ENCODE peak calls at places on chromosomes 1 and 21, in four cellular contexts. One of them, this sample, is unnamed.

GRCh38 chr1:16046865-16047264 is 3.3 kb downstream of the CLCNKB start:
- DNase-seq in PC-9: no peak
- DNase-seq in tibial nerve: no peak
- DNase-seq in transverse colon: no peak
- DNase-seq in this sample: no peak

GRCh38 chr21:46027855-46028493 is 46.4 kb downstream of the COL6A1 start:
- DNase-seq in PC-9: no peak
- DNase-seq in tibial nerve: no peak
- DNase-seq in transverse colon: no peak
- DNase-seq in this sample: no peak

GRCh38 chr1:183619719-183620118 is 15.9 kb downstream of the ARPC5 start:
- DNase-seq in PC-9: no peak
- DNase-seq in tibial nerve: no peak
- DNase-seq in transverse colon: no peak
- DNase-seq in this sample: no peak

GRCh38 chr1:87864676-87865075 is 536.0 kb downstream of the LMO4 start:
- DNase-seq in PC-9: no peak
- DNase-seq in tibial nerve: no peak
- DNase-seq in transverse colon: no peak
- DNase-seq in this sample: no peak

GRCh38 chr1:152035406-152036315 is 1.1 kb downstream of the S100A11 start:
- DNase-seq in PC-9: no peak
- DNase-seq in tibial nerve: no peak
- DNase-seq in transverse colon: peak; percentile 48
- DNase-seq in this sample: no peak

GRCh38 chr21:16713331-16714114 is 799.3 kb upstream of the CXADR start:
- DNase-seq in PC-9: no peak
- DNase-seq in tibial nerve: no peak
- DNase-seq in transverse colon: no peak
- DNase-seq in this sample: no peak

GRCh38 chr1:1591452-1591851 is 8.5 kb downstream of the FNDC10 start:
- DNase-seq in PC-9: no peak
- DNase-seq in tibial nerve: no peak
- DNase-seq in transverse colon: no peak
- DNase-seq in this sample: no peak

GRCh38 chr1:153881764-153882163 is 41.0 kb downstream of the GATAD2B start:
- DNase-seq in PC-9: no peak
- DNase-seq in tibial nerve: no peak
- DNase-seq in transverse colon: no peak
- DNase-seq in this sample: no peak

GRCh38 chr1:11736746-11737639 is 1.1 kb downstream of the AGTRAP start:
- DNase-seq in PC-9: peak; percentile 90
- DNase-seq in tibial nerve: peak; percentile 37
- DNase-seq in transverse colon: peak; percentile 47
- DNase-seq in this sample: no peak

GRCh38 chr1:183227963-183228649 is 42.0 kb downstream of the LAMC2 start:
- DNase-seq in PC-9: no peak
- DNase-seq in tibial nerve: no peak
- DNase-seq in transverse colon: peak; percentile 56
- DNase-seq in this sample: no peak

GRCh38 chr1:116239916-116240315 is 128.7 kb downstream of the MAB21L3 start:
- DNase-seq in PC-9: peak; percentile 66
- DNase-seq in tibial nerve: no peak
- DNase-seq in transverse colon: no peak
- DNase-seq in this sample: no peak

GRCh38 chr1:201396859-201397464 is 2.2 kb downstream of the LAD1 start:
- DNase-seq in PC-9: peak; percentile 79
- DNase-seq in tibial nerve: no peak
- DNase-seq in transverse colon: peak; percentile 86
- DNase-seq in this sample: peak; percentile 88

GRCh38 chr1:152768847-152769533 is 6.0 kb upstream of the LCE1F start:
- DNase-seq in PC-9: no peak
- DNase-seq in tibial nerve: no peak
- DNase-seq in transverse colon: no peak
- DNase-seq in this sample: no peak

GRCh38 chr21:16033193-16033592 is 303.4 kb downstream of the USP25 start:
- DNase-seq in PC-9: no peak
- DNase-seq in tibial nerve: no peak
- DNase-seq in transverse colon: no peak
- DNase-seq in this sample: no peak

GRCh38 chr1:231663211-231663792 is 36.7 kb downstream of the DISC1 start:
- DNase-seq in PC-9: peak; percentile 37
- DNase-seq in tibial nerve: no peak
- DNase-seq in transverse colon: no peak
- DNase-seq in this sample: no peak

GRCh38 chr21:33487996-33488395 is 3.5 kb downstream of the DNAJC28 start:
- DNase-seq in PC-9: no peak
- DNase-seq in tibial nerve: no peak
- DNase-seq in transverse colon: no peak
- DNase-seq in this sample: no peak

GRCh38 chr1:53616927-53617326 is 122.0 kb downstream of the GLIS1 start:
- DNase-seq in PC-9: no peak
- DNase-seq in tibial nerve: no peak
- DNase-seq in transverse colon: no peak
- DNase-seq in this sample: no peak

GRCh38 chr1:20733361-20733975 is 965 bp upstream of the SH2D5 start:
- DNase-seq in PC-9: peak; percentile 36
- DNase-seq in tibial nerve: no peak
- DNase-seq in transverse colon: no peak
- DNase-seq in this sample: no peak

GRCh38 chr1:172286629-172287076 is 133.8 kb upstream of the C1orf105 start:
- DNase-seq in PC-9: peak; percentile 37
- DNase-seq in tibial nerve: peak; percentile 13
- DNase-seq in transverse colon: no peak
- DNase-seq in this sample: no peak

GRCh38 chr1:184181044-184181443 is 129.5 kb downstream of the TSEN15 start:
- DNase-seq in PC-9: no peak
- DNase-seq in tibial nerve: no peak
- DNase-seq in transverse colon: no peak
- DNase-seq in this sample: no peak

GRCh38 chr1:185440877-185441276 is 123.8 kb upstream of the IVNS1ABP start:
- DNase-seq in PC-9: no peak
- DNase-seq in tibial nerve: no peak
- DNase-seq in transverse colon: no peak
- DNase-seq in this sample: no peak

GRCh38 chr21:41712730-41713129 is 54.1 kb downstream of the RIPK4 start:
- DNase-seq in PC-9: no peak
- DNase-seq in tibial nerve: no peak
- DNase-seq in transverse colon: no peak
- DNase-seq in this sample: no peak

GRCh38 chr21:41710823-41711160 is 56.1 kb downstream of the RIPK4 start:
- DNase-seq in PC-9: no peak
- DNase-seq in tibial nerve: no peak
- DNase-seq in transverse colon: no peak
- DNase-seq in this sample: no peak

GRCh38 chr21:41709965-41710822 is 56.7 kb downstream of the RIPK4 start:
- DNase-seq in PC-9: no peak
- DNase-seq in tibial nerve: no peak
- DNase-seq in transverse colon: no peak
- DNase-seq in this sample: no peak

GRCh38 chr21:41712201-41712600 is 54.7 kb downstream of the RIPK4 start:
- DNase-seq in PC-9: no peak
- DNase-seq in tibial nerve: no peak
- DNase-seq in transverse colon: no peak
- DNase-seq in this sample: no peak

GRCh38 chr21:41711416-41712023 is 55.3 kb downstream of the RIPK4 start:
- DNase-seq in PC-9: no peak
- DNase-seq in tibial nerve: no peak
- DNase-seq in transverse colon: peak; percentile 69
- DNase-seq in this sample: no peak
- H3K4me1 ChIP-seq in PC-9: peaks cover 57% of the 10 kb centered on the region
- H3K4me1 ChIP-seq in tibial nerve: no peaks in the 10 kb centered on the region
- H3K4me1 ChIP-seq in transverse colon: no peaks in the 10 kb centered on the region
- H3K4me1 ChIP-seq in this sample: peaks cover 5% of the 10 kb centered on the region

GRCh38 chr21:38768385-38769071 is 37.2 kb upstream of the ETS2 start:
- DNase-seq in PC-9: no peak
- DNase-seq in tibial nerve: no peak
- DNase-seq in transverse colon: no peak
- DNase-seq in this sample: no peak

GRCh38 chr21:38770660-38771059 is 35.1 kb upstream of the ETS2 start:
- DNase-seq in PC-9: no peak
- DNase-seq in tibial nerve: no peak
- DNase-seq in transverse colon: no peak
- DNase-seq in this sample: no peak

GRCh38 chr21:38769253-38769780 is 36.4 kb upstream of the ETS2 start:
- DNase-seq in PC-9: no peak
- DNase-seq in tibial nerve: no peak
- DNase-seq in transverse colon: no peak
- DNase-seq in this sample: no peak

GRCh38 chr21:38765056-38765455 is 40.7 kb upstream of the ETS2 start:
- DNase-seq in PC-9: no peak
- DNase-seq in tibial nerve: no peak
- DNase-seq in transverse colon: no peak
- DNase-seq in this sample: no peak

GRCh38 chr21:38766987-38767722 is 38.6 kb upstream of the ETS2 start:
- DNase-seq in PC-9: peak; percentile 63
- DNase-seq in tibial nerve: no peak
- DNase-seq in transverse colon: peak; percentile 42
- DNase-seq in this sample: peak; percentile 35
- H3K4me3 ChIP-seq in PC-9: peak overlapping the region; percentile 38
- H3K4me3 ChIP-seq in tibial nerve: no peak overlapping the region
- H3K4me3 ChIP-seq in transverse colon: peak overlapping the region; percentile 42
- H3K4me3 ChIP-seq in this sample: no peak overlapping the region

GRCh38 chr21:34864370-34865209 is 184.5 kb downstream of the RUNX1 start:
- DNase-seq in PC-9: no peak
- DNase-seq in tibial nerve: no peak
- DNase-seq in transverse colon: no peak
- DNase-seq in this sample: no peak

GRCh38 chr21:34865922-34866271 is 183.2 kb downstream of the RUNX1 start:
- DNase-seq in PC-9: peak; percentile 89
- DNase-seq in tibial nerve: no peak
- DNase-seq in transverse colon: peak; percentile 28
- DNase-seq in this sample: no peak

GRCh38 chr21:34869541-34869940 is 179.6 kb downstream of the RUNX1 start:
- DNase-seq in PC-9: no peak
- DNase-seq in tibial nerve: no peak
- DNase-seq in transverse colon: no peak
- DNase-seq in this sample: no peak

GRCh38 chr21:34870246-34870645 is 178.9 kb downstream of the RUNX1 start:
- DNase-seq in PC-9: no peak
- DNase-seq in tibial nerve: no peak
- DNase-seq in transverse colon: no peak
- DNase-seq in this sample: no peak

DNA sequence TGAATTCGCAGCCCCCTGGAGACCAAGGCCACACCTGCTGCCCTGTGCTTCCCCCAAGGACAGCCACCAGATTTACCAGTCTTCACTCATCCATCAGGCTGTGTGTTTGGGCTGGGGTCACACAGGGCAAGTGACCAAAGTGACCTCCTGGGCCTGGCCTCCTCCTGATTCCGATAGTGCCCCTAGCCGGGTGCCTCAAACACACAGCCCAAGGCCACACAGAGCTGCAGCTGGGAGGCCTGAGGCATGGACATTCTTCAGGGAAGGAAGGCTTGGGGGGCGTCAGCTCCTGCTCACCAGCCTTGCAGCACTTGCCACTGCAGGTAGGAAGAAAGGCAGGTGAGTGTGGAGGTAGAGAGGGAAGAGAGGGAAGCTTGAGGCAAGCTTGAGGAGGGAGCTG is 181.3 kb downstream of the RUNX1 start:
- DNase-seq in PC-9: no peak
- DNase-seq in tibial nerve: no peak
- DNase-seq in transverse colon: no peak
- DNase-seq in this sample: no peak
- H3K4me1 ChIP-seq in PC-9: peaks cover 69% of the 10 kb centered on the region
- H3K4me1 ChIP-seq in tibial nerve: peaks cover 18% of the 10 kb centered on the region
- H3K4me1 ChIP-seq in transverse colon: peaks cover 6% of the 10 kb centered on the region
- H3K4me1 ChIP-seq in this sample: no peaks in the 10 kb centered on the region

GRCh38 chr1:229005556-229005955 is 265.4 kb upstream of the RAB4A start:
- DNase-seq in PC-9: no peak
- DNase-seq in tibial nerve: no peak
- DNase-seq in transverse colon: no peak
- DNase-seq in this sample: no peak

GRCh38 chr1:229006121-229006870 is 264.6 kb upstream of the RAB4A start:
- DNase-seq in PC-9: peak; percentile 47
- DNase-seq in tibial nerve: no peak
- DNase-seq in transverse colon: no peak
- DNase-seq in this sample: no peak

GRCh38 chr1:229005097-229005496 is 265.8 kb upstream of the RAB4A start:
- DNase-seq in PC-9: no peak
- DNase-seq in tibial nerve: no peak
- DNase-seq in transverse colon: no peak
- DNase-seq in this sample: no peak

GRCh38 chr1:229007167-229007566 is 263.7 kb upstream of the RAB4A start:
- DNase-seq in PC-9: no peak
- DNase-seq in tibial nerve: no peak
- DNase-seq in transverse colon: no peak
- DNase-seq in this sample: no peak

DNA sequence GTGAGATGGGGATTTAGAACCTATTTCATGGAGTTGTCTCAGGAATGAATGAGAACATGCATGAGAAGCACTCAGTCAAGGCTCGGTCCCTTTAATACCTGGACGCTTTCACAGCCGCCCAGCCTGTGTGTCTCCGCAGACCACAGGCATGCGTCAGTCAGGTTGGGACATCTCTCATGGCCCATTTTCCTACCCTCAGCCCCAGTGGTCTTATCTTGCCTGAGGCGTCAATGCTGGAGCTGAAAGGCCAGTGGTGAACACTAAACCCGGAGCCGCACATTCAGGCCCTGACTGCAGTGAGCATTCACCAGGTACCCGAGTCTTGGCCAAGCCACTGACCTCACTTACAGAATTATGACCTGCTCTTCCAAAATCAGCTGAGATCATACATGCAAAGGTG is 263.2 kb upstream of the RAB4A start:
- DNase-seq in PC-9: no peak
- DNase-seq in tibial nerve: no peak
- DNase-seq in transverse colon: no peak
- DNase-seq in this sample: no peak
- H3K4me3 ChIP-seq in PC-9: no peak overlapping the region
- H3K4me3 ChIP-seq in tibial nerve: no peak overlapping the region
- H3K4me3 ChIP-seq in transverse colon: no peak overlapping the region
- H3K4me3 ChIP-seq in this sample: no peak overlapping the region

GRCh38 chr1:6811587-6811986 is 26.3 kb downstream of the CAMTA1 start:
- DNase-seq in PC-9: no peak
- DNase-seq in tibial nerve: no peak
- DNase-seq in transverse colon: no peak
- DNase-seq in this sample: no peak
- H3K4me1 ChIP-seq in PC-9: no peaks in the 10 kb centered on the region
- H3K4me1 ChIP-seq in tibial nerve: no peaks in the 10 kb centered on the region
- H3K4me1 ChIP-seq in transverse colon: peaks cover 8% of the 10 kb centered on the region
- H3K4me1 ChIP-seq in this sample: no peaks in the 10 kb centered on the region

GRCh38 chr1:163877016-163877415 is 555.3 kb downstream of the NUF2 start:
- DNase-seq in PC-9: no peak
- DNase-seq in tibial nerve: no peak
- DNase-seq in transverse colon: no peak
- DNase-seq in this sample: no peak

GRCh38 chr1:163875927-163876320 is 554.2 kb downstream of the NUF2 start:
- DNase-seq in PC-9: no peak
- DNase-seq in tibial nerve: no peak
- DNase-seq in transverse colon: no peak
- DNase-seq in this sample: no peak

GRCh38 chr1:163876546-163876945 is 554.8 kb downstream of the NUF2 start:
- DNase-seq in PC-9: no peak
- DNase-seq in tibial nerve: no peak
- DNase-seq in transverse colon: no peak
- DNase-seq in this sample: no peak

GRCh38 chr1:163874070-163874469 is 552.3 kb downstream of the NUF2 start:
- DNase-seq in PC-9: no peak
- DNase-seq in tibial nerve: no peak
- DNase-seq in transverse colon: no peak
- DNase-seq in this sample: no peak

GRCh38 chr1:163875214-163875926 is 553.6 kb downstream of the NUF2 start:
- DNase-seq in PC-9: no peak
- DNase-seq in tibial nerve: no peak
- DNase-seq in transverse colon: peak; percentile 18
- DNase-seq in this sample: no peak
- H3K4me3 ChIP-seq in PC-9: no peak overlapping the region
- H3K4me3 ChIP-seq in tibial nerve: no peak overlapping the region
- H3K4me3 ChIP-seq in transverse colon: no peak overlapping the region
- H3K4me3 ChIP-seq in this sample: no peak overlapping the region